ENCODE peak calls at places on chromosomes 5 and 9, in six cellular contexts. S, A, V, Q, R and B are unnamed samples.

GRCh38 chr5:170420809-170421412 is 31.7 kb upstream of the KCNMB1 start:
- DNase-seq in S (peak; percentile 76), A (no peak), V (peak; percentile 5), Q (peak; percentile 30), R (peak; percentile 81), B (peak; percentile 19)

GRCh38 chr5:52672459-52672858 is 115.3 kb upstream of the ITGA1 start:
- DNase-seq in S (no peak), A (no peak), V (no peak), Q (no peak), R (no peak), B (no peak)

GRCh38 chr9:89109666-89110065 is 69.0 kb downstream of the SHC3 start:
- DNase-seq in S (no peak), A (no peak), V (no peak), Q (no peak), R (no peak), B (peak; percentile 3)

GRCh38 chr9:115672477-115673316 is 480.9 kb upstream of the PAPPA start:
- DNase-seq in S (no peak), A (no peak), V (peak; percentile 95), Q (no peak), R (peak; percentile 93), B (peak; percentile 99)

GRCh38 chr9:77714077-77714549 is 66.0 kb upstream of the GNA14 start:
- DNase-seq in S (no peak), A (no peak), V (no peak), Q (no peak), R (peak; percentile 22), B (no peak)

GRCh38 chr5:149294872-149295829 is 23.5 kb downstream of the AFAP1L1 start:
- DNase-seq in S (no peak), A (no peak), V (no peak), Q (no peak), R (no peak), B (no peak)

GRCh38 chr5:33032161-33033085 is 321.3 kb downstream of the NPR3 start:
- DNase-seq in S (no peak), A (no peak), V (no peak), Q (no peak), R (peak; percentile 70), B (no peak)

GRCh38 chr5:75412111-75412990 is 75.3 kb downstream of the HMGCR start:
- DNase-seq in S (no peak), A (no peak), V (peak; percentile 58), Q (no peak), R (peak; percentile 7), B (peak; percentile 7)

GRCh38 chr9:126379661-126380365 is 53.2 kb downstream of the MVB12B start:
- DNase-seq in S (no peak), A (no peak), V (no peak), Q (no peak), R (no peak), B (no peak)

GRCh38 chr5:21184566-21184965 is 1196.6 kb upstream of the CDH18 start:
- DNase-seq in S (no peak), A (no peak), V (no peak), Q (no peak), R (no peak), B (no peak)

GRCh38 chr5:45262061-45262590 is 434.1 kb downstream of the HCN1 start:
- DNase-seq in S (no peak), A (no peak), V (no peak), Q (no peak), R (no peak), B (no peak)

GRCh38 chr5:77568082-77568481 is 70.4 kb downstream of the OTP start:
- DNase-seq in S (no peak), A (no peak), V (no peak), Q (no peak), R (no peak), B (no peak)

GRCh38 chr9:110942522-110942921 is 95.7 kb downstream of the LPAR1 start:
- DNase-seq in S (no peak), A (no peak), V (peak; percentile 68), Q (no peak), R (peak; percentile 69), B (no peak)

GRCh38 chr5:50657044-50657443 is 9.4 kb upstream of the PARP8 start:
- DNase-seq in S (no peak), A (no peak), V (no peak), Q (no peak), R (no peak), B (no peak)

GRCh38 chr9:129458155-129458661 is 162.7 kb downstream of the C9orf50 start:
- DNase-seq in S (no peak), A (no peak), V (no peak), Q (no peak), R (no peak), B (no peak)

GRCh38 chr5:178080056-178080455 is 33.3 kb upstream of the N4BP3 start:
- DNase-seq in S (no peak), A (no peak), V (no peak), Q (no peak), R (no peak), B (no peak)

GRCh38 chr9:4530375-4530774 is 40.1 kb downstream of the SLC1A1 start:
- DNase-seq in S (no peak), A (no peak), V (no peak), Q (no peak), R (peak; percentile 26), B (no peak)

GRCh38 chr5:103410174-103410573 is 151.6 kb downstream of the MACIR start:
- DNase-seq in S (no peak), A (no peak), V (no peak), Q (no peak), R (no peak), B (no peak)

GRCh38 chr5:163565931-163566608 is 60.7 kb downstream of the MAT2B start:
- DNase-seq in S (peak; percentile 41), A (no peak), V (no peak), Q (no peak), R (peak; percentile 42), B (no peak)

GRCh38 chr5:147857302-147858129 is 21.0 kb upstream of the SCGB3A2 start:
- DNase-seq in S (peak; percentile 65), A (no peak), V (peak; percentile 7), Q (peak; percentile 55), R (peak; percentile 70), B (peak; percentile 3)

GRCh38 chr5:1152156-1152555 is 40.3 kb upstream of the SLC12A7 start:
- DNase-seq in S (no peak), A (no peak), V (no peak), Q (no peak), R (no peak), B (no peak)

GRCh38 chr9:75903785-75904360 is 13.4 kb downstream of the PCSK5 start:
- DNase-seq in S (no peak), A (no peak), V (no peak), Q (no peak), R (peak; percentile 28), B (peak; percentile 68)

GRCh38 chr9:134497283-134497860 is 144.2 kb upstream of the COL5A1 start:
- DNase-seq in S (no peak), A (no peak), V (no peak), Q (no peak), R (no peak), B (no peak)

GRCh38 chr5:41852293-41852692 is 17.9 kb downstream of the OXCT1 start:
- DNase-seq in S (no peak), A (no peak), V (no peak), Q (no peak), R (no peak), B (no peak)

GRCh38 chr5:126263567-126264173 is 159.5 kb upstream of the GRAMD2B start:
- DNase-seq in S (no peak), A (no peak), V (no peak), Q (no peak), R (no peak), B (no peak)

GRCh38 chr5:31911291-31912265 is 262.5 kb downstream of the GOLPH3 start:
- DNase-seq in S (no peak), A (no peak), V (no peak), Q (no peak), R (no peak), B (no peak)

GRCh38 chr9:6655036-6655435 is 9.5 kb upstream of the GLDC start:
- DNase-seq in S (no peak), A (no peak), V (no peak), Q (no peak), R (no peak), B (no peak)

GRCh38 chr9:68685770-68686169 is 19.3 kb upstream of the PIP5K1B start:
- DNase-seq in S (peak; percentile 33), A (no peak), V (no peak), Q (no peak), R (no peak), B (no peak)

GRCh38 chr9:36100532-36100931 is 36.0 kb upstream of the GLIPR2 start:
- DNase-seq in S (no peak), A (no peak), V (no peak), Q (no peak), R (peak; percentile 51), B (no peak)
- TF ChIP-seq CTCF in S (no peak), A (no peak), V (peak; percentile 40), Q (no peak), R (peak; percentile 11), B (peak; percentile 18)

GRCh38 chr5:138082033-138082432 is 1.8 kb upstream of the WNT8A start:
- DNase-seq in S (no peak), A (no peak), V (no peak), Q (no peak), R (no peak), B (no peak)
- TF ChIP-seq CTCF in S (no peak), A (no peak), V (no peak), Q (no peak), R (peak; percentile 2), B (no peak)

DNA sequence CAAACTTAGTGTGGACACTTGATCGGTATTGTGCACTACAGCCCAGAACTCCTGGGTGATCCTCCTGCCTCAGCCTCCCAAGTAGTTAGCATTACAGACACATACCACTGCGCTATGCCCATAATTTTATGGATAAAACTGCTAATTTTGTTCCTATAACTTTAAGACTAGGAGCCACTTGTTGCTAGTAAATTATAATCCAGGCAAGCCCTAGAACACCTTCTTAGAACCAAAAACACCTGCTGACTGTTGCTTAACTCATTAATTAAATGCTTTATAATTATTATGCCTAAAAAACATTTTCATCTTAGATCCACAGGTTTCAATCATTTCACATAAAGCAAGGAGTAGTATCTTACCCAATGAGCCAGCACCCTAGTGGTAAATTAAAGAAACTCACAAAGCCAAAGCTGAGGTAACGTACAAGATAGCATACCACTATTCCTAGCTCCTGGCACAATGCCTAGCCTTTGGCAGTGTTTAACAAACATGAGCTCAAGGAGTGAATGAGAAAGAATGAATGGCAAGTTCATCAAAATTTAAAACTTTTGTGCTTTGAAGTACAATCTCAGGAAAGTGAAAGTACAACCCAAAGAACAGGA is 5.4 kb downstream of the MRPS27 start:
- DNase-seq in S (no peak), A (no peak), V (no peak), Q (no peak), R (peak; percentile 89), B (no peak)
- TF ChIP-seq CTCF in S (no peak), A (no peak), V (no peak), Q (no peak), R (peak; percentile 33), B (peak; percentile 39)

DNA sequence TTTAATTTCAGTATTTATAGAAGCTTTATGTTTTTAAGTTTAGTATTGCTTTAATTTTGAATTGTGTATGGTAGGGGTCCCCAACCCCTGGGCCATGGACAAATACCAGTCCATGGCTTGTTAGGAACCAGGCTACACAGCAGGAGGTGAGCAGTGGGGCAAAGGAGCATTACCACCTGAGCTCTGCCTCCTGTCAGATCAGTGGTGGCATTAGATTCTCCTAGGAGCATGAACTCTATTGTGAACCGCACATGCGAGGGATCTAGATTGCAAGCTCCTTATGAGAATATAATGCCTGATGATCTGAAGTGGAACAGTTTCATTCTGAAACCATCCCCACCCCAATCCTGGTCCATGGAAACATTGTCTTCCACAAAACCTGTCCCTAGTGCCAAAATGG is 1.9 kb downstream of the C5 start:
- DNase-seq in S (no peak), A (no peak), V (no peak), Q (no peak), R (no peak), B (no peak)
- TF ChIP-seq CTCF in S (no peak), A (no peak), V (no peak), Q (no peak), R (no peak), B (no peak)

GRCh38 chr9:91253488-91253887 is 108.2 kb downstream of the AUH start:
- DNase-seq in S (no peak), A (no peak), V (no peak), Q (no peak), R (no peak), B (no peak)
- TF ChIP-seq CTCF in S (no peak), A (no peak), V (no peak), Q (no peak), R (peak; percentile 5), B (no peak)